ENCODE peak calls at places on chromosomes 11 and 22, in six cellular contexts. X is mesenchymal stem cell, R is H9, P is IMR-90, W is trophoblast cell, T is H1. C is an unnamed sample.

GRCh38 chr22:49827853-49828598 is at the start of gene BRD1:
- DNase-seq in X (peak; percentile 68), R (peak; percentile 28), P (peak; percentile 61), W (peak; percentile 72), T (no peak), C (peak; percentile 37)

GRCh38 chr11:74710291-74710938 is 20.8 kb downstream of the CHRDL2 start:
- DNase-seq in X (peak; percentile 25), R (no peak), P (peak; percentile 46), W (peak; percentile 12), T (no peak), C (no peak)

GRCh38 chr11:73784080-73784634 is 3.5 kb upstream of the MRPL48 start:
- DNase-seq in X (peak; percentile 38), R (peak; percentile 40), P (peak; percentile 38), W (peak; percentile 7), T (no peak), C (no peak)

GRCh38 chr11:76205252-76206076 is 838 bp downstream of the WNT11 start:
- DNase-seq in X (no peak), R (no peak), P (no peak), W (no peak), T (no peak), C (no peak)

GRCh38 chr22:33577862-33578411 is 342.3 kb downstream of the LARGE1 start:
- DNase-seq in X (no peak), R (no peak), P (no peak), W (no peak), T (no peak), C (no peak)

GRCh38 chr11:130737866-130738431 is 178.3 kb downstream of the SNX19 start:
- DNase-seq in X (peak; percentile 65), R (no peak), P (peak; percentile 89), W (no peak), T (no peak), C (no peak)

GRCh38 chr22:33921576-33922181 is 1.4 kb upstream of the LARGE1 start:
- DNase-seq in X (peak; percentile 83), R (peak; percentile 88), P (peak; percentile 60), W (peak; percentile 9), T (no peak), C (peak; percentile 86)

GRCh38 chr11:116329354-116330090 is 443.3 kb downstream of the BUD13 start:
- DNase-seq in X (no peak), R (peak; percentile 11), P (no peak), W (no peak), T (no peak), C (no peak)

GRCh38 chr22:37842015-37842793 is 1.9 kb downstream of the ANKRD54 start:
- DNase-seq in X (no peak), R (no peak), P (no peak), W (no peak), T (no peak), C (no peak)

GRCh38 chr11:66268953-66269906 is 791 bp downstream of the RAB1B start:
- DNase-seq in X (peak; percentile 75), R (peak; percentile 65), P (peak; percentile 48), W (peak; percentile 62), T (no peak), C (no peak)

GRCh38 chr22:27804683-27805297 is 3.2 kb upstream of the MN1 start:
- DNase-seq in X (peak; percentile 74), R (peak; percentile 79), P (peak; percentile 64), W (peak; percentile 74), T (no peak), C (peak; percentile 64)

GRCh38 chr11:5364214-5364613 is 12.9 kb downstream of the OR51B6 start:
- DNase-seq in X (peak; percentile 58), R (no peak), P (peak; percentile 96), W (peak; percentile 51), T (no peak), C (no peak)

GRCh38 chr11:125869526-125869925 is 17.9 kb upstream of the HYLS1 start:
- DNase-seq in X (no peak), R (no peak), P (no peak), W (no peak), T (no peak), C (no peak)
- H3K14ac ChIP-seq in X (no peak overlapping the region), R (no peak overlapping the region), P (no peak overlapping the region), W (no peak overlapping the region), T (no peak overlapping the region), C (no peak overlapping the region)

GRCh38 chr22:40417041-40417440 is 46.6 kb downstream of the SGSM3 start:
- DNase-seq in X (no peak), R (no peak), P (no peak), W (no peak), T (no peak), C (no peak)
- H3K4me2 ChIP-seq in X (no peak overlapping the region), R (no peak overlapping the region), P (no peak overlapping the region), W (no peak overlapping the region), T (no peak overlapping the region), C (no peak overlapping the region)

DNA sequence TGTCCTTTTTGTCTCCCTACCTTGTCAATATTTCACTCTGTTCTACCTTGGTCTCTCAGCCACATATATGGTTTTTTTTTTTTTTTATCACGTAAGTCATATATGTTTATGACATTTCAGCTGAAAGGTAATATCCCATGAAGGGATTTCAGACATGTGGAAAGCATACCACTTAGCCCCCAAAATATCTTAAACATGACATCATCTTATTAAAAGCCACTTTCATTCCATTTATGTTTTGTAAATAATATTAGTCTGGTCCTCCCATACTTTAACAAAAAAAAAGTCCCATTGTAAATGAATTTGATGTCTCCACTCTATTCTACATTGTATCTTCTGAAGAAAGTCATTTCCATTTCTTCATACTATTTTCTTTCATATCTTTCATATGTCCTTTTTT is 85.4 kb downstream of the CSTPP1 start:
- DNase-seq in X (no peak), R (no peak), P (no peak), W (no peak), T (no peak), C (no peak)
- H3K14ac ChIP-seq in X (no peak overlapping the region), R (no peak overlapping the region), P (no peak overlapping the region), W (no peak overlapping the region), T (no peak overlapping the region), C (no peak overlapping the region)

GRCh38 chr22:23784215-23784732 is 2.5 kb upstream of the SMARCB1 start:
- DNase-seq in X (peak; percentile 67), R (no peak), P (peak; percentile 41), W (no peak), T (no peak), C (no peak)
- H3K4me2 ChIP-seq in X (no peak overlapping the region), R (no peak overlapping the region), P (peak overlapping the region; percentile 31), W (no peak overlapping the region), T (no peak overlapping the region), C (no peak overlapping the region)

GRCh38 chr11:2041963-2042362 is 44.3 kb upstream of the H19 start:
- DNase-seq in X (no peak), R (no peak), P (no peak), W (no peak), T (no peak), C (no peak)
- H3K14ac ChIP-seq in X (no peak overlapping the region), R (no peak overlapping the region), P (no peak overlapping the region), W (no peak overlapping the region), T (no peak overlapping the region), C (no peak overlapping the region)

GRCh38 chr22:44091751-44092150 is 67.6 kb downstream of the PARVB start:
- DNase-seq in X (no peak), R (no peak), P (no peak), W (no peak), T (no peak), C (no peak)

GRCh38 chr22:44091021-44091721 is 67.1 kb downstream of the PARVB start:
- DNase-seq in X (peak; percentile 25), R (no peak), P (no peak), W (peak; percentile 13), T (no peak), C (no peak)

GRCh38 chr22:44094751-44095302 is 70.7 kb downstream of the PARVB start:
- DNase-seq in X (no peak), R (no peak), P (no peak), W (no peak), T (no peak), C (no peak)

GRCh38 chr22:44093791-44094190 is 69.7 kb downstream of the PARVB start:
- DNase-seq in X (no peak), R (no peak), P (no peak), W (no peak), T (no peak), C (no peak)

DNA sequence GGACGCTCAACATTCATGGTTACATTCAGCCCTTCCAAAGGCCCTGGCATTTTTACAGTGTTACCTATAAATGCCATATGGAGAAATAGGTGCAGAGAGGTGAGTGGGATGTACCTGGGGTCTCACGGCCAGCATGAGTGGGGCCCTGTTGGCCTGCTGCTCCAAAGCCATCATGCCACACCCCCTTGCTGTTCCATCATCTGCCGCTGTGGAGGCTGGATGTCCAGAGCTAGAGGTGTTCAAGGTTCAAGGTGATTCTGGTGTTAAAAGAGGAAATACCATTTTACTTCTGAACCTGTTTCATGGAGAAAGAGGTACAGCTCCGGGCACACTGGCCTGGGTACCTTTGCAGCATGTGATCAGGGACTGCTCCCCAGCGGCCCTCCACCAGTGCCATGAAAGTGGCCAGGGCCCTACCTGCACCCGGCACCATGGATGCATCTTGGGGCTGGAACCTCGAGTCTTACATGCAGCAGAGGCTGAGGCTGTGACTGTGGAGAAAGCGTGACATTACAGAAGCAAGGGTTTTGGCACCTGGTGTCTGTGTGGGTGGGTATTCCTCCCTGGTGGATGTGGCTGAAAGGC is 68.6 kb downstream of the PARVB start:
- DNase-seq in X (no peak), R (no peak), P (no peak), W (no peak), T (no peak), C (no peak)
- H3K4me2 ChIP-seq in X (no peak overlapping the region), R (no peak overlapping the region), P (no peak overlapping the region), W (no peak overlapping the region), T (no peak overlapping the region), C (no peak overlapping the region)

DNA sequence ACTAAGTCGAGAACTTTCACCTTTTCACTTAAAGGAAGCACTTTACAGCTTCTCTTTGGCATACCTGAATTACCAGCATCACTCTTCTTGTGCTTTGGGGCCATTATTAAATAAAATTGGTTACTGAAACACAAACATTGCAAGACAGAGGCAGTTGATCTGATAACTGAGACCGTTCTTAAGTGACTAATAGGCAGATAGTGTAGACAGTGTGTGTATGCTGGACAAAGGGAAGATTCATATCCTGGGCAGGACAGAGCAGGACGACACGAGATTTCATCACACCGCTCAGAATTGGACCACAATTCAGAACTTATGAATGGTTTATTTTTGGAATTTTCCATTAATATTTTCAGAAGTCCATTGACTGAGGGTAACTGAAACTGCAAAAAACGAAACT is 68.5 kb downstream of the LDLRAD3 start:
- DNase-seq in X (peak; percentile 76), R (no peak), P (peak; percentile 56), W (peak; percentile 87), T (no peak), C (no peak)
- H3K14ac ChIP-seq in X (no peak overlapping the region), R (no peak overlapping the region), P (no peak overlapping the region), W (no peak overlapping the region), T (no peak overlapping the region), C (no peak overlapping the region)

GRCh38 chr11:12288212-12288933 is 89.0 kb upstream of the PARVA start:
- DNase-seq in X (peak; percentile 94), R (peak; percentile 89), P (peak; percentile 94), W (peak; percentile 97), T (peak; percentile 82), C (peak; percentile 86)
- H3K4me2 ChIP-seq in X (no peak overlapping the region), R (no peak overlapping the region), P (peak overlapping the region; percentile 11), W (no peak overlapping the region), T (no peak overlapping the region), C (no peak overlapping the region)

GRCh38 chr11:124194283-124194682 is 11.1 kb downstream of the OR10D3 start:
- DNase-seq in X (no peak), R (no peak), P (no peak), W (no peak), T (no peak), C (no peak)
- H3K14ac ChIP-seq in X (no peak overlapping the region), R (no peak overlapping the region), P (no peak overlapping the region), W (no peak overlapping the region), T (no peak overlapping the region), C (no peak overlapping the region)

C was measured in neuronal stem cell.